ENCODE peak calls at places on chromosomes 1 and 21, in four cellular contexts. C is tibial nerve, B is progenitor cell of endocrine pancreas, E is GM20000. R is an unnamed sample.

GRCh38 chr1:72285074-72285425 is 2.7 kb upstream of the NEGR1 start:
- DNase-seq in E (no peak), C (no peak), B (no peak), R (no peak)

GRCh38 chr1:196355206-196355786 is 252.9 kb downstream of the KCNT2 start:
- DNase-seq in C (no peak), B (no peak), E (no peak), R (no peak)

GRCh38 chr1:36703526-36704208 is 221.0 kb upstream of the CSF3R start:
- DNase-seq in C (peak), E (peak), B (peak), R (peak)

GRCh38 chr1:231420299-231420958 is 1.7 kb downstream of the EGLN1 start:
- DNase-seq in C (no peak), E (no peak), B (no peak), R (no peak)

GRCh38 chr1:166902279-166902678 is 26.2 kb upstream of the TADA1 start:
- DNase-seq in B (no peak), E (no peak), C (no peak), R (peak)

GRCh38 chr1:33459766-33460543 is 12.5 kb upstream of the ZSCAN20 start:
- DNase-seq in B (no peak), E (no peak), C (no peak), R (no peak)

GRCh38 chr1:155081472-155082300 is 3.0 kb downstream of the EFNA3 start:
- DNase-seq in E (no peak), B (no peak), C (no peak), R (no peak)

GRCh38 chr1:230823421-230823820 is 44.9 kb downstream of the C1orf198 start:
- DNase-seq in C (no peak), B (no peak), E (no peak), R (no peak)

GRCh38 chr1:46102769-46103476 is 29.5 kb downstream of the PIK3R3 start:
- DNase-seq in C (no peak), B (no peak), E (no peak), R (no peak)

GRCh38 chr1:7703321-7704213 is 67.5 kb upstream of the VAMP3 start:
- DNase-seq in E (no peak), C (no peak), B (peak), R (no peak)

GRCh38 chr1:83499998-83500397 is 498.9 kb downstream of the TTLL7 start:
- DNase-seq in E (no peak), B (no peak), C (no peak), R (no peak)

GRCh38 chr1:99818063-99818699 is 32.0 kb upstream of the AGL start:
- DNase-seq in B (no peak), E (no peak), C (no peak), R (no peak)

GRCh38 chr1:223652436-223652901 is 13.0 kb downstream of the CAPN8 start:
- DNase-seq in C (peak), B (no peak), E (no peak), R (no peak)

GRCh38 chr1:181062800-181063428 is 25.6 kb upstream of the IER5 start:
- DNase-seq in B (no peak), E (peak), C (no peak), R (peak)

GRCh38 chr1:15939181-15940109 is 36.5 kb downstream of the ZBTB17 start:
- DNase-seq in B (no peak), E (no peak), C (no peak), R (no peak)

GRCh38 chr1:93354749-93355148 is 9.0 kb downstream of the DR1 start:
- DNase-seq in B (no peak), E (no peak), C (no peak), R (no peak)

GRCh38 chr1:80869299-80869698 is 931.4 kb upstream of the ADGRL2 start:
- DNase-seq in B (no peak), E (no peak), C (no peak), R (no peak)

GRCh38 chr21:42056468-42056867 is 14.6 kb upstream of the UMODL1 start:
- DNase-seq in C (no peak), E (no peak), B (no peak), R (no peak)

GRCh38 chr1:167412920-167413319 is 105.4 kb downstream of the CD247 start:
- DNase-seq in E (no peak), B (no peak), C (no peak), R (no peak)

GRCh38 chr21:41370840-41371697 is 9.2 kb downstream of the MX2 start:
- DNase-seq in C (no peak), E (no peak), B (no peak), R (no peak)

GRCh38 chr1:50421366-50421748 is 1.9 kb downstream of the DMRTA2 start:
- DNase-seq in C (no peak), E (peak), B (no peak), R (no peak)

GRCh38 chr1:6026095-6026809 is 19.4 kb upstream of the KCNAB2 start:
- DNase-seq in C (peak), B (no peak), E (peak), R (peak)

GRCh38 chr1:21262282-21263051 is 27.8 kb downstream of the ECE1 start:
- DNase-seq in C (peak), B (no peak), E (no peak), R (no peak)

GRCh38 chr1:177794316-177794991 is 175.4 kb downstream of the SEC16B start:
- DNase-seq in E (no peak), C (no peak), B (no peak), R (no peak)

GRCh38 chr1:47651311-47652089 is 213.7 kb downstream of the FOXD2 start:
- DNase-seq in E (no peak), B (no peak), C (no peak), R (no peak)

GRCh38 chr1:83011270-83011669 is 987.7 kb downstream of the TTLL7 start:
- DNase-seq in E (no peak), C (no peak), B (no peak), R (no peak)

GRCh38 chr1:26696645-26697440 is 1.0 kb downstream of the ARID1A start:
- DNase-seq in E (peak), B (no peak), C (no peak), R (no peak)

GRCh38 chr1:240589585-240590110 is 22.3 kb downstream of the GREM2 start:
- DNase-seq in B (no peak), C (no peak), E (no peak), R (no peak)

GRCh38 chr1:236200925-236201324 is 58.6 kb downstream of the GPR137B start:
- DNase-seq in E (no peak), C (no peak), B (no peak), R (no peak)

GRCh38 chr1:153919879-153920852 is 2.6 kb downstream of the GATAD2B start:
- DNase-seq in B (no peak), E (peak), C (no peak), R (no peak)
- TF ChIP-seq CTCF in B (peak), E (no peak), C (no peak), R (no peak)

GRCh38 chr1:172089768-172090510 is 248.6 kb downstream of the DNM3 start:
- DNase-seq in C (peak), E (peak), B (peak), R (no peak)
- TF ChIP-seq CTCF in C (peak), E (peak), B (peak), R (peak)

GRCh38 chr21:45582128-45582527 is 39.9 kb upstream of the SLC19A1 start:
- DNase-seq in B (no peak), C (no peak), E (no peak), R (no peak)
- TF ChIP-seq CTCF in B (no peak), C (no peak), E (no peak), R (no peak)

GRCh38 chr1:113216664-113217063 is 143.7 kb downstream of the LRIG2 start:
- DNase-seq in C (no peak), B (no peak), E (no peak), R (no peak)

GRCh38 chr1:113219828-113220227 is 146.8 kb downstream of the LRIG2 start:
- DNase-seq in C (no peak), B (no peak), E (no peak), R (no peak)

GRCh38 chr1:113217447-113218208 is 144.6 kb downstream of the LRIG2 start:
- DNase-seq in B (no peak), E (no peak), C (no peak), R (no peak)

GRCh38 chr1:113223040-113223439 is 150.0 kb downstream of the LRIG2 start:
- DNase-seq in C (no peak), E (no peak), B (no peak), R (no peak)

GRCh38 chr1:113219377-113219776 is 146.4 kb downstream of the LRIG2 start:
- DNase-seq in E (no peak), C (no peak), B (no peak), R (no peak)
- TF ChIP-seq CTCF in E (no peak), C (no peak), B (peak), R (no peak)

GRCh38 chr1:111988743-111989453 is 570 bp downstream of the KCND3 start:
- DNase-seq in E (no peak), C (no peak), B (peak), R (no peak)

GRCh38 chr1:111989531-111990025 is at the start of gene KCND3:
- DNase-seq in B (no peak), E (peak), C (no peak), R (no peak)

GRCh38 chr1:111992396-111992985 is 3.0 kb upstream of the KCND3 start:
- DNase-seq in E (no peak), C (no peak), B (no peak), R (no peak)

GRCh38 chr1:111990026-111990877 is 784 bp upstream of the KCND3 start:
- DNase-seq in C (no peak), B (no peak), E (no peak), R (no peak)

GRCh38 chr1:111990878-111991760 is 1.7 kb upstream of the KCND3 start:
- DNase-seq in E (no peak), C (no peak), B (peak), R (no peak)
- TF ChIP-seq CTCF in E (no peak), C (no peak), B (no peak), R (no peak)

GRCh38 chr1:11058595-11059165 is 1.1 kb downstream of the SRM start:
- DNase-seq in B (no peak), C (no peak), E (no peak), R (no peak)

GRCh38 chr1:11056504-11056903 is 3.3 kb downstream of the SRM start:
- DNase-seq in C (no peak), E (no peak), B (no peak), R (no peak)

GRCh38 chr1:11059166-11059989 is 440 bp downstream of the SRM start:
- DNase-seq in C (no peak), B (peak), E (no peak), R (no peak)

GRCh38 chr1:11057477-11057876 is 2.3 kb downstream of the SRM start:
- DNase-seq in C (no peak), B (no peak), E (no peak), R (no peak)

GRCh38 chr1:11058026-11058425 is 1.8 kb downstream of the SRM start:
- DNase-seq in E (no peak), C (no peak), B (no peak), R (no peak)
- TF ChIP-seq CTCF in E (no peak), C (no peak), B (no peak), R (no peak)

R was measured in CD14-positive monocyte.